ENCODE peak calls at places on chromosomes 11 and 22, in ten cellular contexts. Q, P, F, E, U, X, Z, N, O and I are unnamed samples.

GRCh38 chr22:46087816-46088277 is 62.5 kb upstream of the PPARA start:
- DNase-seq in Q (no peak), P (no peak), F (no peak), E (no peak), U (no peak), X (peak; percentile 90), Z (no peak), N (peak; percentile 80), O (peak; percentile 68), I (peak; percentile 79)

GRCh38 chr22:39101226-39101625 is 4.2 kb downstream of the APOBEC3H start:
- DNase-seq in Q (no peak), P (no peak), F (no peak), E (no peak), U (no peak), X (no peak), Z (no peak), N (no peak), O (no peak), I (no peak)

GRCh38 chr11:69454018-69454417 is 27.4 kb upstream of the LINC01488 start:
- DNase-seq in Q (no peak), P (no peak), F (peak; percentile 86), E (no peak), U (no peak), X (no peak), Z (no peak), N (no peak), O (no peak), I (no peak)

GRCh38 chr22:48553694-48554308 is 1273.9 kb downstream of the BRD1 start:
- DNase-seq in Q (no peak), P (no peak), F (no peak), E (no peak), U (no peak), X (no peak), Z (no peak), N (no peak), O (no peak), I (no peak)

GRCh38 chr11:8041576-8041975 is 39.4 kb upstream of the TUB start:
- DNase-seq in Q (no peak), P (no peak), F (no peak), E (no peak), U (peak; percentile 18), X (no peak), Z (no peak), N (no peak), O (no peak), I (no peak)

GRCh38 chr11:44024977-44025376 is 22.8 kb upstream of the ACCSL start:
- DNase-seq in Q (no peak), P (no peak), F (no peak), E (no peak), U (no peak), X (no peak), Z (no peak), N (no peak), O (no peak), I (no peak)

GRCh38 chr11:10304495-10305261 is at the start of gene ADM:
- DNase-seq in Q (no peak), P (peak; percentile 68), F (peak; percentile 86), E (no peak), U (peak; percentile 66), X (peak; percentile 86), Z (peak; percentile 18), N (peak; percentile 93), O (no peak), I (peak; percentile 96)

GRCh38 chr11:130435671-130436070 is 7.3 kb upstream of the ADAMTS8 start:
- DNase-seq in Q (no peak), P (no peak), F (no peak), E (no peak), U (no peak), X (peak; percentile 56), Z (no peak), N (no peak), O (no peak), I (peak; percentile 69)

GRCh38 chr11:108101090-108101775 is 20.1 kb upstream of the ACAT1 start:
- DNase-seq in Q (no peak), P (no peak), F (no peak), E (no peak), U (no peak), X (no peak), Z (no peak), N (no peak), O (no peak), I (no peak)

GRCh38 chr11:59283825-59284772 is 71.4 kb upstream of the MPEG1 start:
- DNase-seq in Q (no peak), P (peak; percentile 29), F (peak; percentile 60), E (peak; percentile 12), U (peak; percentile 63), X (peak; percentile 15), Z (peak; percentile 19), N (peak; percentile 63), O (no peak), I (peak; percentile 59)

GRCh38 chr22:31753005-31753633 is 700 bp upstream of the DEPDC5 start:
- DNase-seq in Q (no peak), P (peak; percentile 79), F (peak; percentile 39), E (peak; percentile 47), U (no peak), X (peak; percentile 25), Z (no peak), N (peak; percentile 79), O (no peak), I (peak; percentile 48)

GRCh38 chr11:70689764-70690163 is 291.4 kb downstream of the CTTN start:
- DNase-seq in Q (no peak), P (no peak), F (no peak), E (no peak), U (no peak), X (no peak), Z (no peak), N (no peak), O (no peak), I (no peak)

GRCh38 chr22:25449781-25450317 is 114.6 kb upstream of the GRK3 start:
- DNase-seq in Q (no peak), P (no peak), F (no peak), E (no peak), U (no peak), X (no peak), Z (no peak), N (no peak), O (no peak), I (no peak)

GRCh38 chr11:14451825-14452224 is 47.8 kb downstream of the COPB1 start:
- DNase-seq in Q (no peak), P (no peak), F (no peak), E (no peak), U (no peak), X (no peak), Z (no peak), N (no peak), O (no peak), I (peak; percentile 83)

GRCh38 chr11:134668076-134668475 is 256.0 kb upstream of the B3GAT1 start:
- DNase-seq in Q (no peak), P (no peak), F (no peak), E (no peak), U (no peak), X (no peak), Z (no peak), N (no peak), O (no peak), I (no peak)

GRCh38 chr11:113615098-113615497 is 91.0 kb downstream of the TMPRSS5 start:
- DNase-seq in Q (no peak), P (peak; percentile 71), F (no peak), E (peak; percentile 7), U (no peak), X (no peak), Z (no peak), N (no peak), O (no peak), I (no peak)

GRCh38 chr11:128725630-128726461 is 32.0 kb downstream of the FLI1 start:
- DNase-seq in Q (peak; percentile 26), P (no peak), F (no peak), E (no peak), U (peak; percentile 72), X (peak; percentile 12), Z (no peak), N (no peak), O (no peak), I (no peak)

GRCh38 chr11:206516-207212 is 535 bp downstream of the BET1L start:
- DNase-seq in Q (no peak), P (no peak), F (peak; percentile 76), E (no peak), U (no peak), X (peak; percentile 20), Z (no peak), N (peak; percentile 54), O (no peak), I (peak; percentile 51)

GRCh38 chr22:42343136-42343484 is 72.7 kb upstream of the TCF20 start:
- DNase-seq in Q (no peak), P (peak; percentile 56), F (no peak), E (no peak), U (no peak), X (peak; percentile 34), Z (no peak), N (peak; percentile 42), O (no peak), I (no peak)

GRCh38 chr11:109222730-109223129 is 199.3 kb upstream of the C11orf87 start:
- DNase-seq in Q (no peak), P (no peak), F (no peak), E (no peak), U (no peak), X (no peak), Z (no peak), N (no peak), O (no peak), I (no peak)

GRCh38 chr11:23151819-23152218 is 291.5 kb upstream of the CCDC179 start:
- DNase-seq in Q (no peak), P (no peak), F (no peak), E (no peak), U (no peak), X (no peak), Z (no peak), N (no peak), O (no peak), I (no peak)

GRCh38 chr11:61111786-61112517 is 9.7 kb downstream of the CD5 start:
- DNase-seq in Q (no peak), P (no peak), F (peak; percentile 51), E (no peak), U (peak; percentile 79), X (no peak), Z (peak; percentile 31), N (no peak), O (no peak), I (no peak)

GRCh38 chr11:128318856-128319474 is 268.4 kb downstream of the ETS1 start:
- DNase-seq in Q (peak; percentile 37), P (no peak), F (peak; percentile 40), E (no peak), U (peak; percentile 89), X (peak; percentile 78), Z (peak; percentile 57), N (no peak), O (no peak), I (peak; percentile 67)

GRCh38 chr11:32939046-32939445 is 46.4 kb downstream of the QSER1 start:
- DNase-seq in Q (no peak), P (no peak), F (no peak), E (no peak), U (no peak), X (no peak), Z (no peak), N (no peak), O (no peak), I (no peak)

GRCh38 chr11:2898366-2899079 is 12.9 kb upstream of the CDKN1C start:
- DNase-seq in Q (no peak), P (no peak), F (peak; percentile 55), E (no peak), U (peak; percentile 77), X (peak; percentile 91), Z (peak; percentile 44), N (peak; percentile 46), O (peak; percentile 91), I (peak; percentile 85)

GRCh38 chr22:17974703-17975372 is 49.5 kb downstream of the MICAL3 start:
- DNase-seq in Q (no peak), P (no peak), F (no peak), E (no peak), U (peak; percentile 60), X (no peak), Z (no peak), N (no peak), O (no peak), I (no peak)

GRCh38 chr11:116199182-116199581 is 573.6 kb downstream of the BUD13 start:
- DNase-seq in Q (no peak), P (peak; percentile 96), F (no peak), E (no peak), U (no peak), X (no peak), Z (no peak), N (no peak), O (no peak), I (no peak)

GRCh38 chr11:38307455-38307854 is 1709.4 kb upstream of the RAG2 start:
- DNase-seq in Q (no peak), P (no peak), F (no peak), E (no peak), U (no peak), X (no peak), Z (no peak), N (no peak), O (no peak), I (no peak)